ENCODE peak calls at places on chromosomes 3 and 15, in eight cellular contexts. V, O, B, E, X, Y, G and J are unnamed samples.

GRCh38 chr3:116707531-116707930 is 2.0 kb upstream of the TUSC7 start:
- DNase-seq in V (no peak), E (no peak), Y (no peak), B (no peak), G (no peak), X (no peak), O (no peak), J (no peak)

GRCh38 chr3:115693868-115694267 is 70.6 kb downstream of the GAP43 start:
- DNase-seq in G (no peak), V (no peak), Y (no peak), E (no peak), O (no peak), X (no peak), B (no peak), J (no peak)

GRCh38 chr3:118960876-118961275 is 73.8 kb downstream of the IGSF11 start:
- DNase-seq in V (no peak), G (no peak), O (no peak), Y (no peak), B (no peak), E (no peak), X (no peak), J (no peak)

GRCh38 chr3:111751961-111752360 is 107.1 kb upstream of the PHLDB2 start:
- DNase-seq in E (no peak), B (no peak), X (no peak), O (peak), V (peak), Y (peak), G (no peak), J (peak)

GRCh38 chr3:54321515-54321914 is 199.2 kb downstream of the CACNA2D3 start:
- DNase-seq in O (no peak), Y (no peak), X (no peak), G (no peak), B (no peak), E (no peak), V (no peak), J (peak)

GRCh38 chr3:141684758-141685157 is 53.3 kb upstream of the RNF7 start:
- DNase-seq in O (no peak), X (no peak), Y (no peak), G (no peak), B (no peak), E (no peak), V (no peak), J (no peak)

GRCh38 chr3:194029846-194030245 is 106.1 kb upstream of the HES1 start:
- DNase-seq in V (no peak), O (no peak), B (no peak), G (no peak), Y (no peak), E (no peak), X (no peak), J (no peak)

GRCh38 chr3:61872077-61872706 is 310.8 kb downstream of the PTPRG start:
- DNase-seq in B (no peak), Y (peak), E (no peak), G (no peak), X (no peak), V (peak), O (no peak), J (peak)

GRCh38 chr3:11206953-11207352 is 52.7 kb downstream of the HRH1 start:
- DNase-seq in O (no peak), V (no peak), X (no peak), E (no peak), B (peak), Y (no peak), G (no peak), J (no peak)

GRCh38 chr3:45506751-45507391 is 87.7 kb upstream of the LIMD1 start:
- DNase-seq in G (no peak), E (no peak), Y (no peak), X (no peak), B (no peak), O (no peak), V (peak), J (no peak)

GRCh38 chr3:14268897-14269296 is 90.3 kb downstream of the LSM3 start:
- DNase-seq in B (no peak), V (no peak), O (no peak), Y (no peak), X (no peak), G (no peak), E (no peak), J (no peak)

GRCh38 chr3:49554639-49555265 is 475 bp downstream of the BSN start:
- DNase-seq in O (no peak), Y (no peak), X (no peak), B (peak), G (no peak), E (peak), V (peak), J (peak)

GRCh38 chr3:78035020-78035660 is 995.2 kb downstream of the ROBO2 start:
- DNase-seq in G (no peak), Y (no peak), E (no peak), B (no peak), V (peak), O (no peak), X (no peak), J (no peak)

GRCh38 chr3:16011376-16011775 is 163.1 kb upstream of the GALNT15 start:
- DNase-seq in X (no peak), B (no peak), G (no peak), V (no peak), Y (no peak), O (no peak), E (no peak), J (no peak)

GRCh38 chr3:37985637-37986320 is 4.8 kb upstream of the VILL start:
- DNase-seq in O (no peak), X (no peak), G (no peak), Y (peak), E (no peak), B (peak), V (no peak), J (peak)

GRCh38 chr15:68417051-68417450 is 14.9 kb downstream of the ITGA11 start:
- DNase-seq in Y (no peak), G (no peak), V (no peak), E (no peak), X (no peak), O (no peak), B (no peak), J (no peak)

GRCh38 chr15:56425976-56426375 is 39.0 kb downstream of the MNS1 start:
- DNase-seq in B (no peak), V (no peak), E (no peak), X (no peak), O (no peak), G (no peak), Y (no peak), J (no peak)

GRCh38 chr15:81301815-81302399 is 22.0 kb downstream of the STARD5 start:
- DNase-seq in E (no peak), Y (no peak), G (no peak), O (no peak), V (no peak), B (no peak), X (no peak), J (no peak)

GRCh38 chr15:34847598-34847997 is 52.2 kb upstream of the ACTC1 start:
- DNase-seq in V (peak), B (no peak), E (no peak), G (no peak), O (no peak), Y (peak), X (no peak), J (no peak)

GRCh38 chr3:97138914-97139541 is 324.6 kb downstream of the EPHA6 start:
- DNase-seq in V (no peak), G (no peak), E (no peak), Y (no peak), B (no peak), O (no peak), X (no peak), J (peak)

GRCh38 chr3:134937256-134938023 is 142.4 kb downstream of the EPHB1 start:
- DNase-seq in E (no peak), O (no peak), G (no peak), Y (peak), X (no peak), V (no peak), B (no peak), J (no peak)

GRCh38 chr15:86059851-86060250 is 19.8 kb upstream of the AGBL1 start:
- DNase-seq in G (no peak), X (no peak), Y (no peak), V (no peak), B (no peak), E (no peak), O (no peak), J (no peak)

GRCh38 chr3:46612324-46612723 is at the start of gene FAM240A:
- DNase-seq in B (no peak), E (no peak), X (no peak), O (no peak), Y (peak), G (peak), V (no peak), J (no peak)

GRCh38 chr3:194259982-194260856 is 90.9 kb downstream of the CPN2 start:
- DNase-seq in V (peak), B (no peak), E (no peak), G (no peak), O (no peak), Y (peak), X (no peak), J (no peak)

GRCh38 chr3:123586131-123586530 is 1.3 kb upstream of the HACD2 start:
- DNase-seq in X (peak), E (no peak), O (no peak), Y (peak), B (no peak), V (peak), G (peak), J (peak)

GRCh38 chr3:123582315-123582714 is 2.5 kb downstream of the HACD2 start:
- DNase-seq in O (no peak), Y (no peak), B (no peak), G (no peak), E (no peak), X (no peak), V (no peak), J (no peak)

GRCh38 chr3:123584988-123585937 is at the start of gene HACD2:
- DNase-seq in G (peak), O (peak), B (peak), E (peak), Y (peak), X (peak), V (peak), J (peak)

GRCh38 chr3:123584284-123584987 is 417 bp downstream of the HACD2 start:
- DNase-seq in V (peak), G (no peak), B (peak), O (no peak), Y (peak), E (peak), X (no peak), J (peak)

DNA sequence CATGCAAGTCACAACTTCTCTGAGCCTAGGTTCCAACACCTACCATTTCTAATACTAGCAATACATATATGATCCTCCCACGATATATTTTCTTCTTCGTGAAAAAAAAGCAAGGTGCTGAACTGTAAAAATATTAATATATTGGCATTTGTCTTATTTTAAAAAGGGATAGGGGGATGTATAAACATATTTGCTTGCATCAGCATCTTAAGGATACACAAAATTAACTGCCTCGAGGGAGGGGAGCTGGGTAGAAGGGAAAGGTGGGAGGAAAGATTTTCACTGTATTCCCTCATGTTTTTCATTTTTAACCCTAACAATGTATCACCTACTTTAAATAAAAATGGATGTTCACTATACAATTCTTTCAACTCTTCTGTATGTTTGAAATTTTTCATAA is 1.3 kb downstream of the HACD2 start:
- DNase-seq in X (no peak), Y (no peak), G (no peak), V (no peak), O (no peak), E (no peak), B (no peak), J (no peak)
- H3K4me3 ChIP-seq in X (peak), Y (peak), G (no peak), V (no peak), O (peak), E (no peak), B (no peak), J (peak)

DNA sequence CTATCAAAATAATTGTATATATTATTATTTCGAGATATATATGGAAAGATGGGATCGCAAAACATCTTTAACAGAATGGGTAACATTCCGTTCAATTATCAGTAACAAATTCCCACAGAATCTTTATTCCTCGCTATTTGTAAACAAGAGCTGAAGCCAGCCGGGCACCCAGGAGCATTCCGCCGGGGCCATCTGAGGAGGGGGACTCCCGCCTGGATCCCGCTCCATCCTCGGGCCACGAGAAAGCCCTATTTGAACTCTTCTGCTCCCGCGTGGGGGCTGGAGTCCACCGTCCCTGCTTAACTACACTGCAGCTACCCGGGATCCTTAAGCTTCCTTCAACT is 698 bp downstream of the GPR176 start:
- DNase-seq in Y (no peak), B (no peak), X (no peak), O (no peak), G (no peak), V (no peak), E (no peak), J (peak)
- H3K4me3 ChIP-seq in Y (peak), B (peak), X (no peak), O (peak), G (peak), V (peak), E (peak), J (peak)

DNA sequence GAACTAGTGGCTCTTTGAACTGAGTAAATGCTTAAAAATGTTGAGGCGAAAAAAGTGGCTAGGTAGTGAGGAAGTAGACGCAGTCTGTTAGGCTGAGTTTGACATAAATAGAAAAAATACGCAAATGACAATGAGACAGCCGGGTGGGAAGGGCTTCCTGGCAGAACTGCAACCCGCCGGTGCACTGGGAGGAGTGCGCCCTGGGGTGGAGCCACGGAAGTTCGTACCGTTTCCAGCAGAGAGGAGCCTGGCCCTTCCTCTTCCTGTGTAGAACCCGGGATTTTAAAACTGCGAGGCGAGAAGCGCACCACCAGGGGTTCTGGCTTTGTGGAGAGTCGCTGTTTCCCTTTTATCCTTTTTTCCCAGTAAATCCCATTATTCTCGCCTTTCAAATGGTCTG is 602.6 kb downstream of the PYDC2 start:
- DNase-seq in B (no peak), Y (peak), V (no peak), O (no peak), X (no peak), E (peak), G (no peak), J (peak)
- H3K4me3 ChIP-seq in B (no peak), Y (no peak), V (no peak), O (no peak), X (no peak), E (peak), G (no peak), J (no peak)

GRCh38 chr3:12561397-12561796 is 4.5 kb downstream of the MKRN2 start:
- DNase-seq in X (no peak), V (no peak), G (no peak), Y (no peak), E (no peak), O (no peak), B (no peak), J (no peak)

GRCh38 chr3:12558706-12559105 is 1.8 kb downstream of the MKRN2 start:
- DNase-seq in Y (no peak), V (no peak), B (no peak), E (no peak), G (no peak), O (no peak), X (no peak), J (no peak)

GRCh38 chr3:12560505-12561188 is 3.8 kb downstream of the MKRN2 start:
- DNase-seq in E (no peak), G (no peak), Y (no peak), O (no peak), B (no peak), X (no peak), V (no peak), J (no peak)

GRCh38 chr3:12557472-12558105 is 702 bp downstream of the MKRN2 start:
- DNase-seq in X (no peak), Y (peak), V (peak), E (no peak), B (no peak), G (no peak), O (no peak), J (no peak)

GRCh38 chr3:12559520-12559919 is 2.6 kb downstream of the MKRN2 start:
- DNase-seq in E (no peak), G (no peak), V (no peak), X (no peak), B (no peak), Y (no peak), O (no peak), J (peak)
- H3K4me3 ChIP-seq in E (peak), G (no peak), V (no peak), X (no peak), B (no peak), Y (no peak), O (no peak), J (no peak)

GRCh38 chr3:170049146-170050000 is 11.6 kb downstream of the GPR160 start:
- DNase-seq in X (no peak), B (no peak), G (no peak), O (no peak), Y (no peak), V (peak), E (no peak), J (no peak)

GRCh38 chr3:170044795-170045244 is 7.0 kb downstream of the GPR160 start:
- DNase-seq in X (no peak), V (no peak), G (no peak), B (no peak), O (no peak), E (no peak), Y (no peak), J (no peak)

GRCh38 chr3:170044280-170044679 is 6.5 kb downstream of the GPR160 start:
- DNase-seq in X (no peak), B (no peak), Y (no peak), O (no peak), E (no peak), G (no peak), V (no peak), J (no peak)

GRCh38 chr3:170047133-170047404 is 9.3 kb downstream of the GPR160 start:
- DNase-seq in X (no peak), B (no peak), V (no peak), Y (no peak), G (no peak), O (no peak), E (no peak), J (no peak)

DNA sequence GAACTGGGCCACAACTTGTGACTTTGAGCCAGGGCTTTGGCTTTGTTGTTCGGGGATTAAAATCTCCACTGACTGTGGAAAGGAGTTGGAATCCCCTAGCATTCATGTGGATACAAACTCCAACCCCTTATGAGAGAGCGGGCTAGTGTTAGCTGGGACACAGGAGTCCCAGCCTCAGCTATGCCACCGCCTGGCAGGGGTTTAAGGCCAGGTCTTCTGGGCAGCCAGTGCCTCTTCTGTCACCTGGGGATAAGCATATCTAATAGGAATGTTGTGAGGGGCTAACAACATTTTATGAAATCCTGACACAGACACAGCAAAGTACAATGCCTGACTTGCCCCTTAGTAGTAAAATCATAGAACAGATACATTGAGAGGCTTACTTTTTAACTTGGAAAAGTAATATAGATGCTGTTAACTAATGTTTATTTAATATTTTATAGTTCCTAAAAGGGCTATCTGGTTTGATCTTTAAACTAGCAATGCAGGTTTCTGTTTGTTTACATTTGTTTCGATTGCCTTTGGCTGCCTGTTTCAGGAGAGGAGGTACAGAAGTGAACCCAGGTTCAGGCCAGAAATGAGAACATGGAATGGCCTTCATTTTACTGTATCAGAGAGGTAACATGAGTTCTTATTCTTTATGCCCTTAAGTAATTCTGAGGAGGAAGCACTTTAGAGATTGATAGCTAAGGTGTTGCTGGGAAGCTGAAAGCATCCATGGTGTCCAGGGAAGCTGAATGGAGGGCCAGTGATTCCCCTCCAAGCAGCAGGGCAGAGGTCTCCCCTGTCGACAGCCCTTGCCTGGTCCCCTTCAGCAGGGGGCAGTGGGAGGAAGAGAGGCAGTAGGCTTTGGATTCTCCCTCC is 8.7 kb downstream of the GPR160 start:
- DNase-seq in O (no peak), X (no peak), B (no peak), E (no peak), G (no peak), Y (no peak), V (no peak), J (no peak)
- H3K4me3 ChIP-seq in O (no peak), X (no peak), B (no peak), E (no peak), G (no peak), Y (no peak), V (no peak), J (no peak)